ENCODE peak calls at places on chromosomes 7 and 10, in five cellular contexts. Q is heart left ventricle, F is IMR-90, G is erythroblast, P is A549. C is an unnamed sample.
A peak's percentile ranks its signal among the peaks of the same experiment; 100 is the strongest.

GRCh38 chr7:30510124-30511074 is 5.8 kb upstream of the GGCT start:
- DNase-seq in Q (no peak), F (peak; percentile 44), P (no peak), G (peak; percentile 46), C (no peak)

GRCh38 chr7:149664666-149665065 is 108.7 kb downstream of the ZNF467 start:
- DNase-seq in Q (no peak), F (no peak), G (no peak), P (no peak), C (no peak)

GRCh38 chr10:3887885-3888476 is 103.0 kb upstream of the KLF6 start:
- DNase-seq in F (peak; percentile 97), Q (no peak), P (peak; percentile 47), G (no peak), C (no peak)

GRCh38 chr7:95509199-95509598 is 23.5 kb downstream of the ASB4 start:
- DNase-seq in P (no peak), G (no peak), F (peak; percentile 18), Q (no peak), C (no peak)

GRCh38 chr7:41879113-41879385 is 176.2 kb upstream of the INHBA start:
- DNase-seq in G (no peak), F (peak; percentile 61), P (no peak), Q (no peak), C (no peak)

GRCh38 chr7:92506363-92506762 is 22.0 kb downstream of the PEX1 start:
- DNase-seq in Q (no peak), F (no peak), G (no peak), P (no peak), C (no peak)

GRCh38 chr10:130135676-130136213 is 446 bp upstream of the GLRX3 start:
- DNase-seq in Q (no peak), P (peak; percentile 36), G (no peak), F (no peak), C (no peak)

GRCh38 chr7:18996583-18996982 is 120.9 kb downstream of the TWIST1 start:
- DNase-seq in F (no peak), P (no peak), G (no peak), Q (no peak), C (no peak)

GRCh38 chr7:66283003-66283920 is 78.1 kb downstream of the TPST1 start:
- DNase-seq in Q (no peak), F (peak; percentile 89), P (peak; percentile 25), G (no peak), C (peak; percentile 40)

GRCh38 chr7:114622189-114622588 is 207.6 kb downstream of the FOXP2 start:
- DNase-seq in F (no peak), G (no peak), Q (no peak), P (no peak), C (no peak)

GRCh38 chr10:77179015-77179695 is 458.5 kb downstream of the KCNMA1 start:
- DNase-seq in P (peak; percentile 29), Q (no peak), G (no peak), F (peak; percentile 94), C (peak; percentile 62)

GRCh38 chr10:105506258-105506657 is 865.2 kb downstream of the SORCS3 start:
- DNase-seq in Q (no peak), G (no peak), P (no peak), F (no peak), C (no peak)

GRCh38 chr10:61821153-61821552 is 80.3 kb upstream of the ARID5B start:
- DNase-seq in Q (no peak), F (no peak), G (no peak), P (no peak), C (no peak)

GRCh38 chr10:76152186-76152585 is 720.8 kb downstream of the LRMDA start:
- DNase-seq in F (no peak), Q (no peak), G (no peak), P (no peak), C (no peak)

GRCh38 chr10:132654708-132655661 is 117.4 kb downstream of the INPP5A start:
- DNase-seq in P (peak; percentile 86), F (peak; percentile 55), Q (peak; percentile 45), G (peak; percentile 60), C (peak; percentile 72)

GRCh38 chr7:28411876-28412662 is at the start of gene CREB5:
- DNase-seq in F (peak; percentile 42), G (peak; percentile 11), P (no peak), Q (peak; percentile 21), C (no peak)

GRCh38 chr7:147700702-147701101 is 889.9 kb upstream of the C7orf33 start:
- DNase-seq in P (no peak), Q (no peak), G (no peak), F (no peak), C (no peak)

GRCh38 chr10:110091830-110092229 is 84.0 kb downstream of the ADD3 start:
- DNase-seq in Q (no peak), P (no peak), F (no peak), G (no peak), C (no peak)

GRCh38 chr10:80671847-80672246 is 134.1 kb downstream of the SH2D4B start:
- DNase-seq in G (no peak), P (no peak), Q (no peak), F (no peak), C (no peak)

GRCh38 chr7:74042746-74043522 is 15.0 kb downstream of the ELN start:
- DNase-seq in P (no peak), G (no peak), F (no peak), Q (no peak), C (no peak)

GRCh38 chr7:132066776-132067175 is 509.5 kb downstream of the PLXNA4 start:
- DNase-seq in P (no peak), G (no peak), F (peak; percentile 48), Q (peak; percentile 57), C (peak; percentile 27)

GRCh38 chr10:71696635-71697326 is 22.8 kb downstream of the C10orf105 start:
- DNase-seq in F (no peak), Q (peak; percentile 58), G (peak; percentile 60), P (peak; percentile 76), C (peak; percentile 81)

GRCh38 chr10:77315511-77316129 is 322.0 kb downstream of the KCNMA1 start:
- DNase-seq in Q (no peak), P (no peak), G (no peak), F (no peak), C (no peak)

GRCh38 chr7:69208848-69209247 is 389.4 kb upstream of the AUTS2 start:
- DNase-seq in P (no peak), F (no peak), G (no peak), Q (no peak), C (no peak)

GRCh38 chr7:55246181-55246580 is 119.0 kb upstream of the LANCL2 start:
- DNase-seq in F (peak; percentile 81), P (no peak), Q (no peak), G (no peak), C (no peak)

GRCh38 chr7:1536768-1537630 is 6.5 kb downstream of the MAFK start:
- DNase-seq in P (peak; percentile 90), G (no peak), Q (peak; percentile 96), F (peak; percentile 99), C (peak; percentile 100)

GRCh38 chr7:1539346-1540321 is 9.1 kb downstream of the MAFK start:
- DNase-seq in G (no peak), Q (no peak), F (peak; percentile 46), P (no peak), C (no peak)

GRCh38 chr7:1538544-1539345 is 8.2 kb downstream of the MAFK start:
- DNase-seq in Q (no peak), F (no peak), G (no peak), P (no peak), C (no peak)

GRCh38 chr7:1536105-1536767 is 5.7 kb downstream of the MAFK start:
- DNase-seq in F (no peak), G (no peak), Q (peak; percentile 30), P (no peak), C (no peak)

DNA sequence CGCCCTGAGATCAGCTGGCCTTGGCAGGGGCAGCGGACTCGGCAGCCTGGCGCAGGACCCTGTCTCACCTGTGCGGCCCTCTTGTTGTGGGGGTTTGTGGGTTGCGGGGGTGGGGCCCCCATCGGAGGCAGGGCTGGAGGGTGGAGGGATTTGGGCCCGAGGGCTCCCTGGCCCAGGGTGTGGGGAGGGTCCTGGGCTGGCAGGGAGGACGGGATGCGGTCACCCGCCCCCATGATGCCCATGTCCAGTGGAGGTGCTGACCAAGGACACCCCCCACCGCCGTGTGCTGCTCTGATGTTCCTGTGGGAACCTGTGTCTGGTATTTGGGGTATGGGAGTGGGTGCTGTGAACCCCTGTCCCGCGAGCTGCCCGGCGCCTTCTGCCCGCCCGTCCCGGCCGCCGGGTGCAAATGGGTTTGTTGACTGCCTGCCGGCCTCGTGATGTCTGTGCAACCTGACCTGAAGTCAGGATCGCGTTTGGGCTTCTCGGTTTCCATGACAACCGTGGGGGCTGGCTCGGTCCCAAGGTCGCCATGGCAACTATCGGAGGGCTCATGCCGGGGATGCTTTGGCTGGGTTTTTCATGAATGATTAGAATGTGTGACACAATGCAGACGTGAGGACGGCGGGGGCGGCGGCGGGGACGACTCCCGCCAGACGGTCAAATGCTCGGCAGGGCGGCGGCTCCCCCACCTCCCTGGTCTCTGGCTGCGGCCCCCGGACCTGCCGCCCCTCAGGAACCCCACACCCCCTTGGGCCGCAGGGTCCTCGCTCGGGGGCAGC is 7.3 kb downstream of the MAFK start:
- DNase-seq in Q (peak; percentile 95), F (peak; percentile 97), P (peak; percentile 86), G (peak; percentile 86), C (peak; percentile 96)
- TF ChIP-seq POLR2A in Q (peak; percentile 52), F (peak; percentile 97), P (peak; percentile 14), G (no peak), C (no peak)

GRCh38 chr7:128359336-128359735 is 2.2 kb downstream of the PRRT4 start:
- DNase-seq in Q (no peak), F (no peak), P (no peak), G (no peak), C (no peak)
- TF ChIP-seq POLR2A in Q (no peak), F (no peak), P (no peak), G (no peak), C (no peak)

GRCh38 chr10:103244663-103245271 is 920 bp upstream of the RPEL1 start:
- DNase-seq in Q (peak; percentile 67), P (peak; percentile 94), F (peak; percentile 81), G (peak; percentile 75), C (peak; percentile 84)

GRCh38 chr10:103235775-103236174 is 9.9 kb upstream of the RPEL1 start:
- DNase-seq in P (no peak), G (no peak), F (no peak), Q (no peak), C (no peak)

GRCh38 chr10:103246328-103246727 is 641 bp downstream of the RPEL1 start:
- DNase-seq in P (no peak), Q (no peak), G (no peak), F (no peak), C (no peak)

GRCh38 chr10:103238506-103239252 is 7.0 kb upstream of the RPEL1 start:
- DNase-seq in F (peak; percentile 61), P (peak; percentile 59), G (no peak), Q (peak; percentile 35), C (no peak)

GRCh38 chr10:103241262-103242011 is 4.2 kb upstream of the RPEL1 start:
- DNase-seq in Q (no peak), F (peak; percentile 50), P (peak; percentile 89), G (peak; percentile 52), C (peak; percentile 59)
- TF ChIP-seq POLR2A in Q (no peak), F (no peak), P (peak; percentile 10), G (no peak), C (peak; percentile 16)

GRCh38 chr10:124865676-124866075 is 64.1 kb downstream of the ABRAXAS2 start:
- DNase-seq in F (no peak), G (no peak), Q (no peak), P (no peak), C (no peak)

GRCh38 chr10:124867304-124867703 is 65.7 kb downstream of the ABRAXAS2 start:
- DNase-seq in P (no peak), Q (no peak), F (no peak), G (peak; percentile 22), C (no peak)

GRCh38 chr10:124860426-124860825 is 58.8 kb downstream of the ABRAXAS2 start:
- DNase-seq in Q (no peak), F (no peak), P (no peak), G (no peak), C (no peak)

GRCh38 chr10:124866812-124867211 is 65.2 kb downstream of the ABRAXAS2 start:
- DNase-seq in F (no peak), Q (no peak), P (no peak), G (no peak), C (no peak)

GRCh38 chr10:124864421-124865193 is 63.0 kb downstream of the ABRAXAS2 start:
- DNase-seq in P (no peak), F (no peak), G (no peak), Q (peak; percentile 83), C (peak; percentile 36)
- TF ChIP-seq POLR2A in P (no peak), F (no peak), G (no peak), Q (no peak), C (no peak)

C was measured in H54.